ENCODE peak calls at places on chromosomes 5 and 9, in five cellular contexts. E, S, U, D and I are unnamed samples.

GRCh38 chr5:148414848-148415247 is 31.1 kb downstream of the FBXO38 start:
- DNase-seq in E (no peak), S (no peak), U (no peak), D (no peak), I (no peak)

GRCh38 chr9:129500166-129500862 is 120.6 kb downstream of the C9orf50 start:
- DNase-seq in E (no peak), S (no peak), U (no peak), D (no peak), I (peak)

GRCh38 chr9:6045364-6045763 is 29.9 kb upstream of the RANBP6 start:
- DNase-seq in E (no peak), S (no peak), U (no peak), D (no peak), I (no peak)

GRCh38 chr5:179530069-179530998 is 20.0 kb upstream of the RUFY1 start:
- DNase-seq in E (peak), S (no peak), U (peak), D (peak), I (peak)

GRCh38 chr5:119287547-119288073 is 68.2 kb upstream of the TNFAIP8 start:
- DNase-seq in E (no peak), S (peak), U (no peak), D (peak), I (no peak)

GRCh38 chr5:56339732-56340131 is 106.6 kb upstream of the ANKRD55 start:
- DNase-seq in E (no peak), S (peak), U (no peak), D (no peak), I (no peak)

GRCh38 chr9:38068616-38068865 is 486 bp downstream of the SHB start:
- DNase-seq in E (no peak), S (peak), U (no peak), D (peak), I (peak)

GRCh38 chr5:151155149-151155776 is 2.3 kb downstream of the ANXA6 start:
- DNase-seq in E (no peak), S (peak), U (no peak), D (peak), I (no peak)

GRCh38 chr9:119736478-119737454 is 367.5 kb upstream of the BRINP1 start:
- DNase-seq in E (no peak), S (no peak), U (no peak), D (peak), I (peak)

GRCh38 chr5:980941-981340 is 27.7 kb upstream of the NKD2 start:
- DNase-seq in E (no peak), S (no peak), U (no peak), D (no peak), I (no peak)

GRCh38 chr5:983238-983524 is 25.4 kb upstream of the NKD2 start:
- DNase-seq in E (no peak), S (no peak), U (no peak), D (no peak), I (no peak)

GRCh38 chr5:983568-983967 is 25.0 kb upstream of the NKD2 start:
- DNase-seq in E (no peak), S (no peak), U (no peak), D (no peak), I (no peak)

GRCh38 chr5:981466-981865 is 27.1 kb upstream of the NKD2 start:
- DNase-seq in E (no peak), S (no peak), U (peak), D (no peak), I (no peak)

GRCh38 chr5:982377-983237 is 26.0 kb upstream of the NKD2 start:
- DNase-seq in E (peak), S (no peak), U (peak), D (no peak), I (peak)
- TF ChIP-seq CTCF in E (peak), S (peak), U (peak), D (peak), I (peak)

DNA sequence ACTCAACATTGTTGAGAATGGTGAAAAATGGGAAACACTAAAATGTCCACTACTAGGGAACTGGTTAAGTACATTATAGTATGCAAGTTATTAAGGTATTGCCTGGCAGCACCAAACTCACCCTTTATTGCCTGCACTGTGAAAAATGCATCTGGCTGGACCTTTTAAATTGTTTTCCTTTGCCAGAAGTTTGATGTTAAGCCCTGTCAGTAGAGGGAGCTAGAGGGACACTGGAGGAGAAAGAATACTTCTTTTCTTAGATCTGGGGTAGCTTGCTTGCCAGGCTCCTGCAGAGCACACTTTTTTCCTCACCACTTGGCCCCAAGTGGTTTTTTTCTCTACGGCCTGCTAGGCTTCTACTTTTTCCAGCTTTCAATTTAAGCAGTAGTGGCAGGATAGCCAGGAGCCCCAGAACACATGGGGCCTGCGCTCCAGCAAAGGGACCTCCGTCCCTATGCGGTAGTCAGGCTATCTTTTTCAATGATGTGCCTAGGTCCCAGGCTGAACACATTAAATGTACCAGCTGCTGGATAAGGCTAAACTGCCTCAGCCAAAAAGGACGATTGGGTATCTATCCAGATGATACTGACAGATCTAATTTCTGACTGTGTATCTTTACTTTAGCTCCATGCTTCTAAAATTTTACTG is 8.0 kb upstream of the HABP4 start:
- DNase-seq in E (peak), S (peak), U (no peak), D (peak), I (no peak)
- TF ChIP-seq CTCF in E (peak), S (peak), U (peak), D (peak), I (no peak)

GRCh38 chr9:21141427-21141882 is at the start of gene IFNW1:
- DNase-seq in E (peak), S (no peak), U (no peak), D (peak), I (no peak)
- TF ChIP-seq CTCF in E (no peak), S (no peak), U (peak), D (no peak), I (no peak)

GRCh38 chr9:88388203-88388885 is at the start of gene SPIN1:
- DNase-seq in E (peak), S (peak), U (peak), D (peak), I (peak)
- TF ChIP-seq CTCF in E (peak), S (peak), U (peak), D (peak), I (no peak)

GRCh38 chr9:70578720-70579119 is 164.3 kb upstream of the KLF9 start:
- DNase-seq in E (no peak), S (no peak), U (no peak), D (no peak), I (no peak)
- TF ChIP-seq CTCF in E (no peak), S (no peak), U (peak), D (peak), I (no peak)

GRCh38 chr5:5702934-5703333 is 280.5 kb downstream of the ICE1 start:
- DNase-seq in E (no peak), S (no peak), U (no peak), D (no peak), I (no peak)

GRCh38 chr5:5700549-5700948 is 278.1 kb downstream of the ICE1 start:
- DNase-seq in E (no peak), S (no peak), U (no peak), D (no peak), I (no peak)

GRCh38 chr5:5704352-5704751 is 281.9 kb downstream of the ICE1 start:
- DNase-seq in E (no peak), S (no peak), U (no peak), D (no peak), I (no peak)

GRCh38 chr5:5695266-5695665 is 272.8 kb downstream of the ICE1 start:
- DNase-seq in E (no peak), S (no peak), U (peak), D (no peak), I (no peak)

DNA sequence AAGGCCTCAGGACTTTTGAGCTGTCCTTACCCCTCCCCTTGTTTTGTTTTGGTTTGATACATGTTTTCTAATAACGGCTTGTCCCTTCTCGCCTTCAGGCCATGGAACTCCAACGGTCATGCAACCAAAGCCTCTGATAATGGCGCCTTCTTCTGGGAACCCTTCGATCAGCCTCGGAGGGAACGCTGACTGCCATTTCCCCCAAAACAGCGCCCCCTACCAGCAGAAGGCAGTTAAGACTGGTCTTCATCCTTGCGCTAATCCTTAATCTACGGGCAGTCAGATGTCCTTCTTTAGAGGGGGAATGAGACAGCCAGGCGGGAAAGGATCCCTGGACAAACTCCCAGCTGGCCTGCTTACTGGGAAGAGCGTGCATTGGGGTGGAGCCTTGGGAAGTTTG is 276.6 kb downstream of the ICE1 start:
- DNase-seq in E (no peak), S (no peak), U (peak), D (no peak), I (no peak)
- TF ChIP-seq CTCF in E (peak), S (no peak), U (peak), D (no peak), I (no peak)

DNA sequence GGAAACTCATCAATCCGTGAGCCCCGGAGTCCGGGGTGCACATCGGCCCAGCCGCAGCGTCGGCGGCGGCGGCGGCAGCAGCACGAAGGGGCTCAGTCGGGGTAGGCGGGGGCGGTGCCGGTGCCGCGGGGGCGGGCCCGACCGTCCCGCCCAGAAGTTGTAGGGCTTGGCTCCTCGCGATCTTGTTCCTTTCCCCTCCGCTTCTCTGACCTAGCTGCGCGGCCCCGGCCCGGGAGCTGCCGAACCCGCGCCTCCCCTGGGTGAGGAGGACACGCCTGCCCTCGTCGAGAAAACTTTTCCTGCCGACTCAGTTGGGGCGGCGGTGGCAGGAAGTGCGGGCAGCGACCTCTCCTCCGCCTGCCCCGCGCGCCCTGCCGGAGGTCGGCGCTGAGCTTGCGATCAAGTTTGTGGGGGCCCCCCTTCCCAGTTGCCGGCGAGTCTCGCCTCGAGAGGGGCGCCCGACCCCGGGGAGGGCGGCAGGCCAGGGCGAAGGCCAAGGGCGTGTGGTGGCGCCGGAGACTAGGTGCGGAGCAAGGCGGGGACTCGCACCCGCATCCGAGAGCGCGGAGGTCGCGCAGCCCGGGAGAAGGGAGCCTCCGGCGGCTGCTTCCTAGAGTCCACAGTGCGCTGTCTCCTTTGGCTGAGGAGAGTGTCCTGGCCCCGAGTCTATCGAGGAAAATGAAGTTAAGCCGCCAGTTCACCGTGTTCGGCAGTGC is at the start of gene MAN2A1:
- DNase-seq in E (peak), S (peak), U (peak), D (peak), I (peak)
- TF ChIP-seq CTCF in E (no peak), S (no peak), U (peak), D (no peak), I (no peak)

GRCh38 chr9:121838757-121839669 is 187.6 kb downstream of the DAB2IP start:
- DNase-seq in E (no peak), S (no peak), U (no peak), D (no peak), I (no peak)
- TF ChIP-seq CTCF in E (no peak), S (no peak), U (peak), D (no peak), I (no peak)

GRCh38 chr9:91421022-91421765 is 2.4 kb downstream of the NFIL3 start:
- DNase-seq in E (peak), S (peak), U (peak), D (no peak), I (peak)
- TF ChIP-seq CTCF in E (no peak), S (peak), U (peak), D (no peak), I (peak)